ENCODE peak calls at places on chromosomes 3 and 15, in four cellular contexts. One of them, this sample, is unnamed.

GRCh38 chr3:57972421-57973111 is 35.7 kb upstream of the FLNB start:
- DNase-seq in activated T-helper 1 cell treated with anti-CD3 and anti-CD28 coated beads, Interleukin-2, amount 50 U/mL, for 16 hours: no peak
- DNase-seq in HTR-8/SVneo: no peak
- DNase-seq in HEK293T: no peak
- DNase-seq in this sample: no peak

GRCh38 chr15:51341366-51342248 is at the start of gene GLDN:
- DNase-seq in activated T-helper 1 cell treated with anti-CD3 and anti-CD28 coated beads, Interleukin-2, amount 50 U/mL, for 16 hours: no peak
- DNase-seq in HTR-8/SVneo: no peak
- DNase-seq in HEK293T: peak; percentile 6
- DNase-seq in this sample: peak; percentile 23

GRCh38 chr3:38528457-38528856 is 32.3 kb downstream of the EXOG start:
- DNase-seq in activated T-helper 1 cell treated with anti-CD3 and anti-CD28 coated beads, Interleukin-2, amount 50 U/mL, for 16 hours: no peak
- DNase-seq in HTR-8/SVneo: no peak
- DNase-seq in HEK293T: no peak
- DNase-seq in this sample: no peak

GRCh38 chr15:71551566-71551965 is 258.8 kb upstream of the NR2E3 start:
- DNase-seq in activated T-helper 1 cell treated with anti-CD3 and anti-CD28 coated beads, Interleukin-2, amount 50 U/mL, for 16 hours: no peak
- DNase-seq in HTR-8/SVneo: no peak
- DNase-seq in HEK293T: no peak
- DNase-seq in this sample: no peak

GRCh38 chr3:31423522-31423921 is 109.2 kb upstream of the STT3B start:
- DNase-seq in activated T-helper 1 cell treated with anti-CD3 and anti-CD28 coated beads, Interleukin-2, amount 50 U/mL, for 16 hours: no peak
- DNase-seq in HTR-8/SVneo: no peak
- DNase-seq in HEK293T: no peak
- DNase-seq in this sample: no peak

GRCh38 chr3:107236661-107237375 is 140.4 kb upstream of the CCDC54 start:
- DNase-seq in activated T-helper 1 cell treated with anti-CD3 and anti-CD28 coated beads, Interleukin-2, amount 50 U/mL, for 16 hours: no peak
- DNase-seq in HTR-8/SVneo: no peak
- DNase-seq in HEK293T: no peak
- DNase-seq in this sample: no peak

GRCh38 chr3:127762787-127763105 is 59.6 kb downstream of the MGLL start:
- DNase-seq in activated T-helper 1 cell treated with anti-CD3 and anti-CD28 coated beads, Interleukin-2, amount 50 U/mL, for 16 hours: no peak
- DNase-seq in HTR-8/SVneo: no peak
- DNase-seq in HEK293T: no peak
- DNase-seq in this sample: no peak

GRCh38 chr3:59106085-59106629 is 56.3 kb upstream of the CFAP20DC start:
- DNase-seq in activated T-helper 1 cell treated with anti-CD3 and anti-CD28 coated beads, Interleukin-2, amount 50 U/mL, for 16 hours: no peak
- DNase-seq in HTR-8/SVneo: no peak
- DNase-seq in HEK293T: no peak
- DNase-seq in this sample: no peak

GRCh38 chr15:88842156-88842555 is 38.9 kb downstream of the ACAN start:
- DNase-seq in activated T-helper 1 cell treated with anti-CD3 and anti-CD28 coated beads, Interleukin-2, amount 50 U/mL, for 16 hours: no peak
- DNase-seq in HTR-8/SVneo: no peak
- DNase-seq in HEK293T: no peak
- DNase-seq in this sample: no peak

GRCh38 chr3:81726132-81726531 is 35.3 kb downstream of the GBE1 start:
- DNase-seq in activated T-helper 1 cell treated with anti-CD3 and anti-CD28 coated beads, Interleukin-2, amount 50 U/mL, for 16 hours: no peak
- DNase-seq in HTR-8/SVneo: no peak
- DNase-seq in HEK293T: no peak
- DNase-seq in this sample: no peak

GRCh38 chr15:62895139-62895866 is 147.2 kb upstream of the TPM1 start:
- DNase-seq in activated T-helper 1 cell treated with anti-CD3 and anti-CD28 coated beads, Interleukin-2, amount 50 U/mL, for 16 hours: no peak
- DNase-seq in HTR-8/SVneo: no peak
- DNase-seq in HEK293T: no peak
- DNase-seq in this sample: no peak

GRCh38 chr15:79004336-79004735 is 59.5 kb upstream of the CTSH start:
- DNase-seq in activated T-helper 1 cell treated with anti-CD3 and anti-CD28 coated beads, Interleukin-2, amount 50 U/mL, for 16 hours: no peak
- DNase-seq in HTR-8/SVneo: peak; percentile 90
- DNase-seq in HEK293T: no peak
- DNase-seq in this sample: no peak